ENCODE peak calls at places on chromosomes 1 and 21, in seven cellular contexts. F is epithelial cell of prostate, J is cardiac muscle cell, P is suprapubic skin, Q is A549, S is kidney, U is esophagus muscularis mucosa. R is an unnamed sample.

GRCh38 chr1:56927986-56928385 is 37.8 kb downstream of the C8B start:
- DNase-seq in Q (no peak), U (no peak), P (no peak), J (no peak), F (no peak), S (no peak), R (no peak)

GRCh38 chr1:121519042-121519755 is 334.4 kb downstream of the SRGAP2C start:
- DNase-seq in S (peak; percentile 85), P (peak; percentile 62), Q (peak; percentile 40), F (no peak), J (peak; percentile 9), U (no peak), R (peak; percentile 83)

GRCh38 chr1:3217096-3217724 is 148.2 kb downstream of the PRDM16 start:
- DNase-seq in J (no peak), P (no peak), S (no peak), Q (no peak), F (no peak), U (no peak), R (no peak)

GRCh38 chr1:59292557-59292956 is 4.3 kb upstream of the FGGY start:
- DNase-seq in J (peak; percentile 93), F (no peak), P (peak; percentile 77), S (no peak), Q (no peak), U (no peak), R (no peak)

GRCh38 chr21:42127164-42128125 is 56.3 kb downstream of the UMODL1 start:
- DNase-seq in U (no peak), F (no peak), P (no peak), J (no peak), Q (no peak), S (peak; percentile 80), R (no peak)

GRCh38 chr1:172969611-172970010 is 81.1 kb downstream of the TNFSF18 start:
- DNase-seq in F (no peak), P (no peak), S (no peak), Q (peak; percentile 14), U (no peak), J (peak; percentile 82), R (no peak)

GRCh38 chr1:20376880-20377494 is 86.3 kb downstream of the VWA5B1 start:
- DNase-seq in S (no peak), F (no peak), J (peak; percentile 58), Q (peak; percentile 59), P (peak; percentile 71), U (no peak), R (peak; percentile 44)

GRCh38 chr1:165896277-165896676 is 68.9 kb downstream of the UCK2 start:
- DNase-seq in F (no peak), S (peak; percentile 71), P (no peak), J (peak; percentile 77), Q (no peak), U (no peak), R (no peak)

GRCh38 chr1:244974550-244974949 is 110.2 kb upstream of the HNRNPU start:
- DNase-seq in J (no peak), F (no peak), Q (no peak), P (no peak), S (no peak), U (no peak), R (no peak)

GRCh38 chr1:244970661-244971523 is 106.5 kb upstream of the HNRNPU start:
- DNase-seq in J (peak; percentile 99), F (peak; percentile 75), Q (no peak), P (peak; percentile 96), U (peak; percentile 97), S (peak; percentile 98), R (peak; percentile 95)

GRCh38 chr1:244969355-244970235 is 105.3 kb upstream of the HNRNPU start:
- DNase-seq in F (peak; percentile 27), U (peak; percentile 97), S (peak; percentile 94), P (peak; percentile 95), J (peak; percentile 96), Q (no peak), R (peak; percentile 91)

GRCh38 chr1:244970236-244970652 is 105.9 kb upstream of the HNRNPU start:
- DNase-seq in J (peak; percentile 86), P (peak; percentile 86), Q (no peak), U (peak; percentile 95), S (peak; percentile 94), F (no peak), R (peak; percentile 78)

GRCh38 chr1:244971524-244972216 is 107.3 kb upstream of the HNRNPU start:
- DNase-seq in P (no peak), F (no peak), Q (no peak), U (no peak), S (no peak), J (no peak), R (no peak)
- H3K27ac ChIP-seq in P (peak overlapping the region; percentile 99), F (peak overlapping the region; percentile 95), Q (peak overlapping the region; percentile 93), U (peak overlapping the region; percentile 96), S (peak overlapping the region; percentile 98), J (peak overlapping the region; percentile 99), R (peak overlapping the region; percentile 99)

DNA sequence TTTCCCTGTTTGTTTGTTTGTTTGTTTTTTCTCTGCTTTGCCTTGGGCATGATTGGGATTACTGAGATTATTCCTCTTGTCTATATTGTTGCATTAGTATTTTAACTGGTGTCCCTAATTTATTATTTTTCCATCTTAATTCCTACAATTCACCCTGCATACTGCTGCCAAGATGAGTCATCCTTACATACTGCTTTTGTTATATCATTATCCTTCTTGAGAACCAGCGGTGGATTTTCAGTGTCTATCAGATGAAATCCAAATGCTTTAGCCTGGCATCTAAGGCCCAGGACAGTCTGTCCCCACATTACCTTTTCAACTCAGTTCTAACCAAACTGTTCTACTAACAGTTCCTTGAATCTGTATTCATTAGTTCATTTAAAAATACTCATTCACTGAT is 101.7 kb downstream of the OLFML2B start:
- DNase-seq in Q (no peak), S (no peak), F (no peak), U (no peak), J (peak; percentile 49), P (no peak), R (no peak)
- H3K27ac ChIP-seq in Q (no peak overlapping the region), S (no peak overlapping the region), F (no peak overlapping the region), U (no peak overlapping the region), J (no peak overlapping the region), P (no peak overlapping the region), R (no peak overlapping the region)

GRCh38 chr1:31985430-31985829 is 28.2 kb upstream of the KHDRBS1 start:
- DNase-seq in S (no peak), J (peak; percentile 13), U (no peak), P (no peak), Q (no peak), F (no peak), R (no peak)
- H3K27ac ChIP-seq in S (no peak overlapping the region), J (peak overlapping the region; percentile 49), U (peak overlapping the region; percentile 13), P (no peak overlapping the region), Q (no peak overlapping the region), F (peak overlapping the region; percentile 58), R (peak overlapping the region; percentile 66)

GRCh38 chr21:33132054-33132453 is 62.1 kb downstream of the OLIG1 start:
- DNase-seq in U (no peak), S (no peak), J (no peak), F (no peak), Q (no peak), P (no peak), R (no peak)

GRCh38 chr21:33135925-33136324 is 66.0 kb downstream of the OLIG1 start:
- DNase-seq in P (no peak), U (no peak), F (no peak), S (no peak), Q (no peak), J (no peak), R (no peak)

GRCh38 chr21:33136898-33137502 is 67.1 kb downstream of the OLIG1 start:
- DNase-seq in Q (no peak), S (no peak), J (no peak), P (no peak), F (no peak), U (no peak), R (no peak)

GRCh38 chr21:33139084-33139483 is 69.1 kb downstream of the OLIG1 start:
- DNase-seq in Q (no peak), J (no peak), S (no peak), F (no peak), P (no peak), U (no peak), R (no peak)

GRCh38 chr21:33133912-33134311 is 64.0 kb downstream of the OLIG1 start:
- DNase-seq in Q (no peak), F (no peak), P (no peak), J (no peak), U (no peak), S (no peak), R (no peak)
- H3K27ac ChIP-seq in Q (no peak overlapping the region), F (no peak overlapping the region), P (no peak overlapping the region), J (no peak overlapping the region), U (no peak overlapping the region), S (no peak overlapping the region), R (no peak overlapping the region)

R was measured in naive thymus-derived CD4-positive, alpha-beta T cell.